ENCODE peak calls at places on chromosome 21, in six cellular contexts. M is astrocyte of the spinal cord, I is BE2C, Z is BJ, U is hepatocyte, L is tibial nerve. E is an unnamed sample.

GRCh38 chr21:15066231-15066577 is 1.4 kb upstream of the NRIP1 start:
- DNase-seq in M (peak), I (no peak), Z (no peak), U (no peak), L (no peak), E (no peak)

GRCh38 chr21:21806711-21807597 is 808.7 kb downstream of the NCAM2 start:
- DNase-seq in M (no peak), I (peak), Z (no peak), U (no peak), L (no peak), E (no peak)

GRCh38 chr21:35682874-35683549 is 377.3 kb downstream of the SETD4 start:
- DNase-seq in M (no peak), I (no peak), Z (no peak), U (no peak), L (no peak), E (peak)

GRCh38 chr21:31802331-31802730 is 70.4 kb upstream of the SCAF4 start:
- DNase-seq in M (no peak), I (no peak), Z (no peak), U (no peak), L (no peak), E (no peak)

GRCh38 chr21:31710586-31710985 is 21.3 kb downstream of the SCAF4 start:
- DNase-seq in M (peak), I (no peak), Z (peak), U (no peak), L (no peak), E (peak)

GRCh38 chr21:21238882-21239400 is 240.7 kb downstream of the NCAM2 start:
- DNase-seq in M (no peak), I (peak), Z (no peak), U (no peak), L (no peak), E (no peak)

GRCh38 chr21:26842976-26843911 is 2.0 kb downstream of the ADAMTS1 start:
- DNase-seq in M (peak), I (peak), Z (peak), U (peak), L (peak), E (peak)

GRCh38 chr21:26851109-26851944 is 6.1 kb upstream of the ADAMTS1 start:
- DNase-seq in M (no peak), I (no peak), Z (no peak), U (no peak), L (no peak), E (no peak)

GRCh38 chr21:32844076-32844475 is 72.5 kb upstream of the PAXBP1 start:
- DNase-seq in M (no peak), I (no peak), Z (no peak), U (no peak), L (no peak), E (no peak)

GRCh38 chr21:14120091-14120734 is 90.5 kb downstream of the LIPI start:
- DNase-seq in M (no peak), I (peak), Z (no peak), U (peak), L (peak), E (peak)

GRCh38 chr21:46455575-46456385 is 2.9 kb upstream of the DIP2A start:
- DNase-seq in M (peak), I (no peak), Z (no peak), U (no peak), L (no peak), E (peak)

GRCh38 chr21:31142600-31142999 is 104.3 kb upstream of the KRTAP19-8 start:
- DNase-seq in M (no peak), I (peak), Z (no peak), U (no peak), L (no peak), E (no peak)

GRCh38 chr21:46517361-46517760 is 58.7 kb downstream of the DIP2A start:
- DNase-seq in M (no peak), I (no peak), Z (no peak), U (no peak), L (no peak), E (no peak)

GRCh38 chr21:15617968-15618367 is 111.8 kb upstream of the USP25 start:
- DNase-seq in M (peak), I (no peak), Z (peak), U (no peak), L (no peak), E (peak)

DNA sequence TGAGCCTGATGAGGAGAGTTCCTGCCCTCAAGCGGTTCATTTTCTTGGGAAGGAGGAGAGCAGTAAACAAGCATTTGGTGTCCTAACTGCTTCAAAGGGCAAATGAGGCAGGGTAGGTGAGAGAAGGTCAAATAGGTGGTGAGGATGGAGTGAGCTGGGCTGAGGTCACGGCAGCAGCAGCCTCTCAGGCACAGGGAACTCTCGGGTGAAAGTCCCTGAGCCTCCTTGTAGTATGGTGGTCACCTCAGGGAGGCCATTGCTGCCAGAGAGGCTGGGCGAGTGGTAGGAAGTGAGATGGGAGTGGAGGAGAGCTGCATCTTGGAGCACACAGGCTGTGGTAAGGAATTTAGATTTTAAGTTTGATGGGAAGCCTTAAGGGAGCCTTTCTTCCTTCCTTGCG is 4.0 kb downstream of the ADARB1 start:
- DNase-seq in M (no peak), I (no peak), Z (no peak), U (no peak), L (no peak), E (no peak)
- H3K4me3 ChIP-seq in M (no peak), I (no peak), Z (no peak), U (no peak), L (no peak), E (no peak)

GRCh38 chr21:41503331-41503730 is 4.6 kb downstream of the TMPRSS2 start:
- DNase-seq in M (no peak), I (no peak), Z (no peak), U (no peak), L (no peak), E (no peak)
- H3K4me3 ChIP-seq in M (no peak), I (no peak), Z (no peak), U (no peak), L (no peak), E (no peak)

GRCh38 chr21:41832230-41833137 is 46.7 kb downstream of the PRDM15 start:
- DNase-seq in M (no peak), I (no peak), Z (no peak), U (no peak), L (no peak), E (no peak)

GRCh38 chr21:41834926-41835663 is 44.0 kb downstream of the PRDM15 start:
- DNase-seq in M (no peak), I (no peak), Z (no peak), U (no peak), L (no peak), E (no peak)

GRCh38 chr21:41834252-41834925 is 44.8 kb downstream of the PRDM15 start:
- DNase-seq in M (no peak), I (no peak), Z (no peak), U (no peak), L (no peak), E (no peak)

GRCh38 chr21:41831453-41831831 is 47.7 kb downstream of the PRDM15 start:
- DNase-seq in M (no peak), I (no peak), Z (no peak), U (no peak), L (no peak), E (no peak)

DNA sequence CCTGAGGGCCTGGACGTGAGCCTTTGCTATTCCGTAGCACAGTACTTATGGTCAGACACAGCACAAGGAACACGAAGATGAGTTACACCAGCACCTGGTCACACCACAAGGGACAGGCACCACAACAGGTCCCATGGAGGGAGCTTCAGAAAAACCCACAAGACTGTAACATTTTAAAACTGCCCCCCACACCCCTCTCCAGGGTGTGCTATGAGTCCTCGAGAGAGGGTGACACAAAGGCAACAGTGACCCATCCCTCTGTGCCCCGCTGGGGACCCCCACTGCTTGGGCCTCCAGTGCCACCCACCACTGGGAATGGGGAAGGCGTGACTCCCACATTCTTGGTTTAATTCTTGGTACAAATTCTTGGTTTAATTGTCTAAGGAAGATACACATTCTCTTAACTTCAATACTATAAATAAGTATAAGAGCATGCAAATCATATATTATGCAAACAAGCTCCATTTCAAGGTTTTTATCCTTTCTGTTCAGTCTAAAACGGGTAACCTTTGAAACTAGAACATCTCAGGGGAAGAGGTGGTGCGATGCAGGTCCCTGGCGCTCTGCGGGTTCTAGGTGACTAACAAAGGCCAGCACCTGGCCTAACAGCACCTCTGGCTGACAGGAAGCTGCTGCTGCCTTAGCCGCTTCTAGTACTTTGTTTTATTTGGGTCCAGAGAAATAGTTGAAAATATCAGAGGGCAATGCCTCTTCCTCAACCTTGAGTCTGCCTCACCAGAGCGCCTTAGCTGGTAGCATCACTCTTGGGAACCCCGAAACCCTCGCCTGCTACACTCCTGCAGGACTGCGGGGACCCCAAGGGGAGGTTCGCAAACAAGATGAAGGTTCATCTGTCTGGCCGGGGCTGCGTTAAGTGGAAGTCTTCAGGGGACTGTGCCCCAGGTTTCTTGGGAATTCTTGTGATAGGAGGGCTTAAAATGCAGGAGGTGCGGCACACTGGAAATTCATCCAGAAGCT is 45.7 kb downstream of the PRDM15 start:
- DNase-seq in M (no peak), I (no peak), Z (no peak), U (no peak), L (no peak), E (no peak)
- H3K4me3 ChIP-seq in M (no peak), I (no peak), Z (no peak), U (no peak), L (no peak), E (no peak)

GRCh38 chr21:42443181-42443785 is 39.6 kb downstream of the UBASH3A start:
- DNase-seq in M (no peak), I (peak), Z (no peak), U (no peak), L (no peak), E (no peak)
- H3K4me3 ChIP-seq in M (no peak), I (no peak), Z (no peak), U (no peak), L (no peak), E (no peak)